ENCODE peak calls at places on chromosomes 12 and 14, in seven cellular contexts. P is heart right ventricle, G is foreskin fibroblast, R is Caco-2, N is right lobe of liver, Q is aorta, S is fibroblast of pulmonary artery. D is an unnamed sample.

GRCh38 chr12:84034891-84035290 is 877.7 kb downstream of the SLC6A15 start:
- DNase-seq in P (no peak), G (peak), R (no peak), N (no peak), Q (no peak), S (no peak), D (no peak)

GRCh38 chr12:55972045-55972843 is 1.6 kb upstream of the RAB5B start:
- DNase-seq in P (no peak), G (peak), R (peak), N (no peak), Q (no peak), S (peak), D (no peak)

GRCh38 chr14:46250113-46250703 is 401.4 kb downstream of the RPL10L start:
- DNase-seq in P (no peak), G (peak), R (no peak), N (no peak), Q (no peak), S (peak), D (no peak)

GRCh38 chr12:7642876-7643309 is 22.8 kb downstream of the APOBEC1 start:
- DNase-seq in P (no peak), G (peak), R (peak), N (no peak), Q (no peak), S (peak), D (no peak)

GRCh38 chr12:118746176-118746575 is 235.2 kb upstream of the SRRM4 start:
- DNase-seq in P (no peak), G (no peak), R (no peak), N (no peak), Q (no peak), S (no peak), D (no peak)

GRCh38 chr12:77685112-77685511 is 145.6 kb upstream of the NAV3 start:
- DNase-seq in P (no peak), G (peak), R (peak), N (no peak), Q (peak), S (peak), D (no peak)

GRCh38 chr12:18074001-18074400 is 16.0 kb downstream of the RERGL start:
- DNase-seq in P (no peak), G (no peak), R (no peak), N (no peak), Q (no peak), S (no peak), D (no peak)

GRCh38 chr14:65531148-65531547 is 118.6 kb downstream of the FUT8 start:
- DNase-seq in P (no peak), G (no peak), R (no peak), N (no peak), Q (no peak), S (no peak), D (no peak)

GRCh38 chr12:15458008-15458407 is 135.7 kb downstream of the PTPRO start:
- DNase-seq in P (no peak), G (no peak), R (no peak), N (no peak), Q (no peak), S (no peak), D (no peak)

GRCh38 chr12:69897744-69898143 is 72.7 kb downstream of the MYRFL start:
- DNase-seq in P (peak), G (peak), R (no peak), N (no peak), Q (no peak), S (peak), D (no peak)

GRCh38 chr14:104930526-104931322 is 6.0 kb downstream of the PLD4 start:
- DNase-seq in P (no peak), G (no peak), R (no peak), N (peak), Q (peak), S (no peak), D (no peak)

GRCh38 chr12:112013601-112014402 is 576 bp downstream of the ERP29 start:
- DNase-seq in P (peak), G (peak), R (peak), N (peak), Q (peak), S (peak), D (peak)

DNA sequence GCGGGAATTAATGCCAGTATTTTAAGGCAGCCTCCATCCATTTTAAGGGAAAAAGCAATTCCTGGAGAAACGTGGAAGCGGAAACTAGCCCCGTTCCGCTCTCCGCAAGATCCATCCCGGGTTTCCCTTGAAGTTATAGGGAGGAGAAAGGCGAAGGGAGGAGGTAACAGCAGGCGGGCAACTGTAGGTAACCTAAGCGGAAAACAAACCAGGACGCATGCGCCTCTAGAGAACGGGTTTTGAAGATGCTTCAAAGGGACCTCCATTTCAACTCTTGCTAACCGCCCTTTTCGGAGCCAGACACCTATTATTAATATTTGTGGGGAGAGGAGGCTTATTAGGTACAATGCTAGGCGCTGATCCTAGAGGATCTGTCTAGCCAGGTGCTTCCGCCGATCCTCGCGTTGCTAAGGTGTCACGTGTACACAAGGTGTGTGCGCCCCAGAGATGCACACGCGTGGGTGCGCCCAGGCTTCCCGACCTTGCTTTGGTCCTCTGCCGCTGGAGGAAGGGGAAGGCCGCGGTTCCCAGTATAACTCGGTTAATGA is 6.2 kb downstream of the TBX5 start:
- DNase-seq in P (no peak), G (peak), R (no peak), N (no peak), Q (no peak), S (no peak), D (no peak)
- H3K4me3 ChIP-seq in P (no peak), G (peak), R (no peak), N (no peak), Q (no peak), S (no peak), D (no peak)

DNA sequence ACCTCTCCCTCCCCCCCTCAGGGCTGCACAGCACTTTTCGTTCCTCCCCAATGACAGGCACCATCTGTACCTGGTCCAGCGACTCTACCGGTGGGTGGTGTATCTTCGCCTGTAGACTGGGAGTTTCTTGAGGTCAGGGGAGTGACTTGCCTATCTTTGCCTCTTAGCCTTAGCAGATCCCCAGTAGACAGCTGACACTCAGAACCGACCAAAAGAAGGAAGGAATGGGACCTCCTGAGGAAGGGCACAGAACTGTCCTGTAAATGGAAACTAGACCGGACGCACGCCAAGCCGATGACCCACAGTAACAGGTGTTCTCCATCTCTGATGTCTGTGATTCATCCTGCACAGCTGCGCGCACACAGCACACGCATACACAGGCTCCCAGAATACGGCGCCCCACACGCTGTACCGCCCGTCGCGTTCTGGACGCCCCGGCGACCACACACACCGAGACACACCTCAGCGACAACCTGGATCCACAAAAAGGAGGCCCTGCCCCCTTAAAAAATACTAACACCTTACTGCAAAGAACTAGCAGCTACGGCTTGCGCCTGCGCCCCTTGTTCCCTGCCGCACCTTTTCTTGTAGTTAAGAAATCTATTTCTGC is 673 bp upstream of the TTC9 start:
- DNase-seq in P (no peak), G (peak), R (no peak), N (no peak), Q (peak), S (peak), D (no peak)
- H3K4me3 ChIP-seq in P (peak), G (peak), R (peak), N (peak), Q (peak), S (peak), D (peak)

DNA sequence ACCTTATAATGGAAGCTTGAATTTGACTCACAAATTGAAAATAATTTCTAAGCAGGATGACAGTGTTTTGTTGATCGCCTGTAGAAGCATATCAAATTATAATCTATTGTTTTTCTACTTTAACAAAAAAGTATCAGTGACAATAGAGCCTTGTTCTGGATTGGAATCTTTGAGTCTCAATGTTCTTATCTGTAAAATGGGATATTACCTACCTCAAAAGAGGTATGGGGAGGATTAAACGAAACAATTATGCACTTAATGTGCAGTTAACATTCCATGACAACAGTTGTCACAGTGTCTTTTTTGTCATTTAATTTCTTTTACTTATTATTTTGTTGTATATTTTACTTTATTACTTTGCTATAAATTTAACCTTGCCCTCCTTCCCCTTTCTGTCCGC is 1.1 kb downstream of the RTRAF start:
- DNase-seq in P (no peak), G (no peak), R (no peak), N (no peak), Q (no peak), S (no peak), D (no peak)
- H3K4me3 ChIP-seq in P (peak), G (peak), R (peak), N (peak), Q (peak), S (peak), D (peak)

GRCh38 chr12:4449862-4450222 is 4.2 kb upstream of the FGF6 start:
- DNase-seq in P (no peak), G (peak), R (no peak), N (no peak), Q (no peak), S (no peak), D (no peak)
- H3K4me3 ChIP-seq in P (no peak), G (no peak), R (no peak), N (no peak), Q (no peak), S (no peak), D (no peak)

GRCh38 chr12:32108829-32109228 is 2.2 kb downstream of the BICD1 start:
- DNase-seq in P (no peak), G (no peak), R (no peak), N (no peak), Q (no peak), S (no peak), D (no peak)
- H3K4me3 ChIP-seq in P (no peak), G (peak), R (peak), N (no peak), Q (no peak), S (peak), D (peak)

DNA sequence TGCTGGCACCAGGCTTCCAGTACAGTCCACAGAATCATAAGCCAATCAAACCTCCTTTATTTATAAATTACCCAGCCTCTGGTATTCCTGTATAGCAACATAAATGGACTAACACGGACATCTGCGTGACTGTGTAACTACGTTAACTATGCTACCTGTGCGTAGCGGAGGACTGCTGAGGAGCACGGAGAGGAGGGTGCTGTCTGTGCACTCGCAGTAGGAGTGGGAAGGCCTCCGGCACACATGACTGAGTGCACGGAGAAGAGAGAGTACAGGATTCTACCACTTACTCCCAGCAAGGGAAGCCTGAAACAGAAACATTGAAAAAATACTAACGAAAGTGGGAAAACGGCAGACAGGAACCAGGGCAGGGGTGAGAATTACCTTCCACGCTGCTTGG is 22.9 kb downstream of the RAD52 start:
- DNase-seq in P (no peak), G (no peak), R (no peak), N (no peak), Q (no peak), S (no peak), D (no peak)
- H3K4me3 ChIP-seq in P (no peak), G (no peak), R (no peak), N (no peak), Q (no peak), S (no peak), D (no peak)

GRCh38 chr14:56814468-56815074 is 4.3 kb upstream of the OTX2 start:
- DNase-seq in P (no peak), G (no peak), R (no peak), N (no peak), Q (no peak), S (no peak), D (no peak)

GRCh38 chr14:56816575-56817391 is 6.5 kb upstream of the OTX2 start:
- DNase-seq in P (no peak), G (no peak), R (no peak), N (no peak), Q (no peak), S (no peak), D (no peak)

GRCh38 chr14:56817396-56817921 is 7.2 kb upstream of the OTX2 start:
- DNase-seq in P (no peak), G (no peak), R (no peak), N (no peak), Q (no peak), S (no peak), D (no peak)

GRCh38 chr14:56813143-56813551 is 2.9 kb upstream of the OTX2 start:
- DNase-seq in P (no peak), G (no peak), R (no peak), N (no peak), Q (no peak), S (no peak), D (no peak)

GRCh38 chr14:56815301-56815700 is 5.0 kb upstream of the OTX2 start:
- DNase-seq in P (no peak), G (no peak), R (no peak), N (no peak), Q (no peak), S (no peak), D (no peak)
- H3K4me3 ChIP-seq in P (no peak), G (no peak), R (no peak), N (no peak), Q (no peak), S (no peak), D (no peak)

GRCh38 chr12:25677180-25677937 is 124.3 kb upstream of the LMNTD1 start:
- DNase-seq in P (no peak), G (peak), R (no peak), N (no peak), Q (no peak), S (peak), D (no peak)
- H3K4me3 ChIP-seq in P (no peak), G (no peak), R (no peak), N (no peak), Q (no peak), S (no peak), D (no peak)